ENCODE peak calls at places on chromosome 7, in eight cellular contexts. J is GM20000; N is GM13976; X is stimulated activated CD4-positive, alpha-beta T cell treated with anti-CD3 and anti-CD28 coated beads, Interleukin-4, amount 100 ng/mL, for 48 hours; C is germinal center; Z is nephron progenitor cell; A is ELF-1; S is anterior cingulate cortex. Y is an unnamed sample.

GRCh38 chr7:92158660-92159575 is 20.0 kb downstream of the LRRD1 start:
- DNase-seq in J (peak), N (peak), X (no peak), C (no peak), Z (no peak), A (no peak), S (no peak), Y (no peak)

GRCh38 chr7:44983742-44984477 is 5.1 kb upstream of the MYO1G start:
- DNase-seq in J (no peak), N (no peak), X (no peak), C (no peak), Z (no peak), A (no peak), S (no peak), Y (no peak)

GRCh38 chr7:135685306-135686084 is 23.2 kb downstream of the STMP1 start:
- DNase-seq in J (no peak), N (no peak), X (no peak), C (no peak), Z (no peak), A (no peak), S (no peak), Y (no peak)

GRCh38 chr7:77542399-77542798 is 5.3 kb downstream of the PTPN12 start:
- DNase-seq in J (no peak), N (no peak), X (no peak), C (no peak), Z (no peak), A (no peak), S (no peak), Y (no peak)

GRCh38 chr7:70156052-70156451 is 557.8 kb downstream of the AUTS2 start:
- DNase-seq in J (no peak), N (no peak), X (no peak), C (no peak), Z (no peak), A (no peak), S (no peak), Y (peak)

GRCh38 chr7:95104739-95105138 is 197.3 kb downstream of the PPP1R9A start:
- DNase-seq in J (no peak), N (no peak), X (no peak), C (no peak), Z (no peak), A (no peak), S (no peak), Y (no peak)

GRCh38 chr7:101819913-101820522 is 2.6 kb downstream of the CUX1 start:
- DNase-seq in J (no peak), N (no peak), X (no peak), C (no peak), Z (no peak), A (no peak), S (no peak), Y (no peak)

GRCh38 chr7:42947531-42947930 is 15.4 kb downstream of the MRPL32 start:
- DNase-seq in J (no peak), N (no peak), X (no peak), C (no peak), Z (no peak), A (no peak), S (no peak), Y (no peak)

GRCh38 chr7:92788559-92789183 is 47.7 kb downstream of the CDK6 start:
- DNase-seq in J (no peak), N (no peak), X (no peak), C (no peak), Z (no peak), A (no peak), S (no peak), Y (no peak)

GRCh38 chr7:84729284-84729683 is 457.6 kb downstream of the SEMA3D start:
- DNase-seq in J (no peak), N (no peak), X (no peak), C (no peak), Z (no peak), A (no peak), S (no peak), Y (no peak)

GRCh38 chr7:36984710-36985308 is 260.5 kb upstream of the AOAH start:
- DNase-seq in J (no peak), N (no peak), X (no peak), C (no peak), Z (no peak), A (no peak), S (no peak), Y (no peak)

GRCh38 chr7:137642467-137642866 is 204.3 kb downstream of the DGKI start:
- DNase-seq in J (no peak), N (no peak), X (no peak), C (no peak), Z (no peak), A (no peak), S (no peak), Y (no peak)

GRCh38 chr7:9029671-9030070 is 596.3 kb downstream of the NXPH1 start:
- DNase-seq in J (no peak), N (no peak), X (no peak), C (no peak), Z (no peak), A (no peak), S (no peak), Y (peak)

GRCh38 chr7:75966209-75966961 is 28.0 kb downstream of the TMEM120A start:
- DNase-seq in J (no peak), N (peak), X (no peak), C (no peak), Z (no peak), A (no peak), S (no peak), Y (peak)

GRCh38 chr7:158957507-158957900 is 101.1 kb downstream of the DYNC2I1 start:
- DNase-seq in J (no peak), N (no peak), X (no peak), C (no peak), Z (no peak), A (peak), S (no peak), Y (peak)

GRCh38 chr7:40003586-40003985 is 53.5 kb downstream of the CDK13 start:
- DNase-seq in J (no peak), N (no peak), X (no peak), C (no peak), Z (no peak), A (no peak), S (no peak), Y (no peak)

GRCh38 chr7:146321301-146321700 is 204.7 kb downstream of the CNTNAP2 start:
- DNase-seq in J (no peak), N (no peak), X (no peak), C (no peak), Z (no peak), A (no peak), S (no peak), Y (no peak)

GRCh38 chr7:134058980-134059379 is 68.2 kb upstream of the LRGUK start:
- DNase-seq in J (no peak), N (no peak), X (no peak), C (no peak), Z (peak), A (peak), S (no peak), Y (peak)

Y was measured in left kidney.